ENCODE peak calls at places on chromosomes 6 and 20, in seven cellular contexts. J is epithelial cell of esophagus; D is cardiac fibroblast; K is CD8-positive, alpha-beta T cell; O is endothelial cell; G is fibroblast of mammary gland; L is B cell. T is an unnamed sample.

GRCh38 chr6:82040405-82041221 is 206.9 kb downstream of the IBTK start:
- DNase-seq in J (peak), D (peak), K (no peak), O (peak), G (peak), L (no peak), T (peak)

GRCh38 chr6:118996289-118996820 is 61.4 kb upstream of the MCM9 start:
- DNase-seq in J (no peak), D (no peak), K (no peak), O (no peak), G (no peak), L (no peak), T (no peak)

GRCh38 chr20:17841751-17842191 is 126.8 kb downstream of the SNX5 start:
- DNase-seq in J (no peak), D (peak), K (no peak), O (no peak), G (peak), L (no peak), T (peak)

GRCh38 chr6:146876271-146877151 is 277.7 kb downstream of the ADGB start:
- DNase-seq in J (peak), D (no peak), K (no peak), O (no peak), G (no peak), L (no peak), T (no peak)

GRCh38 chr6:12112540-12113189 is 100.6 kb downstream of the HIVEP1 start:
- DNase-seq in J (no peak), D (no peak), K (no peak), O (no peak), G (no peak), L (no peak), T (no peak)

GRCh38 chr20:61737812-61738443 is 327.8 kb downstream of the TAF4 start:
- DNase-seq in J (no peak), D (no peak), K (no peak), O (no peak), G (no peak), L (no peak), T (no peak)

GRCh38 chr6:28693033-28693750 is 167.5 kb downstream of the GPX5 start:
- DNase-seq in J (peak), D (peak), K (no peak), O (no peak), G (peak), L (no peak), T (peak)

GRCh38 chr20:25037288-25038102 is 20.4 kb downstream of the ACSS1 start:
- DNase-seq in J (no peak), D (no peak), K (peak), O (no peak), G (no peak), L (peak), T (no peak)

GRCh38 chr6:17193376-17193775 is 87.8 kb upstream of the RBM24 start:
- DNase-seq in J (no peak), D (no peak), K (no peak), O (no peak), G (no peak), L (no peak), T (no peak)

GRCh38 chr20:32240220-32240619 is 32.5 kb downstream of the POFUT1 start:
- DNase-seq in J (no peak), D (no peak), K (no peak), O (no peak), G (no peak), L (no peak), T (no peak)

GRCh38 chr6:169847141-169847674 is 95.8 kb downstream of the ERMARD start:
- DNase-seq in J (no peak), D (no peak), K (no peak), O (no peak), G (no peak), L (no peak), T (no peak)

GRCh38 chr6:87806635-87807034 is 104.6 kb upstream of the AKIRIN2 start:
- DNase-seq in J (no peak), D (no peak), K (no peak), O (no peak), G (peak), L (no peak), T (no peak)

GRCh38 chr20:20690676-20691476 is 21.6 kb downstream of the RALGAPA2 start:
- DNase-seq in J (no peak), D (no peak), K (no peak), O (no peak), G (peak), L (no peak), T (no peak)

GRCh38 chr6:98044168-98044567 is 761.2 kb upstream of the MMS22L start:
- DNase-seq in J (no peak), D (no peak), K (no peak), O (no peak), G (no peak), L (no peak), T (no peak)

GRCh38 chr6:34412054-34412453 is 13.8 kb downstream of the RPS10 start:
- DNase-seq in J (no peak), D (no peak), K (no peak), O (no peak), G (no peak), L (no peak), T (no peak)

GRCh38 chr20:60206259-60206658 is 248.0 kb downstream of the CDH26 start:
- DNase-seq in J (peak), D (peak), K (no peak), O (peak), G (peak), L (no peak), T (peak)

GRCh38 chr20:10376271-10377075 is 57.5 kb downstream of the MKKS start:
- DNase-seq in J (no peak), D (peak), K (no peak), O (no peak), G (peak), L (no peak), T (peak)

GRCh38 chr6:79421707-79422484 is 115.3 kb downstream of the LCA5 start:
- DNase-seq in J (peak), D (peak), K (no peak), O (no peak), G (peak), L (no peak), T (peak)

GRCh38 chr6:81938014-81938761 is 185.7 kb upstream of the TENT5A start:
- DNase-seq in J (peak), D (peak), K (no peak), O (no peak), G (peak), L (no peak), T (peak)

GRCh38 chr6:36627801-36628246 is 33.7 kb downstream of the SRSF3 start:
- DNase-seq in J (peak), D (peak), K (no peak), O (no peak), G (peak), L (no peak), T (peak)

GRCh38 chr6:25006565-25007001 is 70.8 kb upstream of the RIPOR2 start:
- DNase-seq in J (peak), D (peak), K (peak), O (peak), G (peak), L (peak), T (peak)

GRCh38 chr6:111710439-111710838 is 104.8 kb upstream of the TRAF3IP2 start:
- DNase-seq in J (no peak), D (no peak), K (no peak), O (no peak), G (no peak), L (no peak), T (no peak)

GRCh38 chr6:157597461-157598312 is 216.7 kb downstream of the ZDHHC14 start:
- DNase-seq in J (peak), D (peak), K (no peak), O (peak), G (peak), L (peak), T (peak)

GRCh38 chr20:11972478-11972877 is 54.8 kb downstream of the BTBD3 start:
- DNase-seq in J (no peak), D (no peak), K (no peak), O (no peak), G (no peak), L (no peak), T (no peak)

GRCh38 chr20:17833036-17833674 is 133.4 kb downstream of the BANF2 start:
- DNase-seq in J (peak), D (peak), K (no peak), O (no peak), G (peak), L (no peak), T (peak)

DNA sequence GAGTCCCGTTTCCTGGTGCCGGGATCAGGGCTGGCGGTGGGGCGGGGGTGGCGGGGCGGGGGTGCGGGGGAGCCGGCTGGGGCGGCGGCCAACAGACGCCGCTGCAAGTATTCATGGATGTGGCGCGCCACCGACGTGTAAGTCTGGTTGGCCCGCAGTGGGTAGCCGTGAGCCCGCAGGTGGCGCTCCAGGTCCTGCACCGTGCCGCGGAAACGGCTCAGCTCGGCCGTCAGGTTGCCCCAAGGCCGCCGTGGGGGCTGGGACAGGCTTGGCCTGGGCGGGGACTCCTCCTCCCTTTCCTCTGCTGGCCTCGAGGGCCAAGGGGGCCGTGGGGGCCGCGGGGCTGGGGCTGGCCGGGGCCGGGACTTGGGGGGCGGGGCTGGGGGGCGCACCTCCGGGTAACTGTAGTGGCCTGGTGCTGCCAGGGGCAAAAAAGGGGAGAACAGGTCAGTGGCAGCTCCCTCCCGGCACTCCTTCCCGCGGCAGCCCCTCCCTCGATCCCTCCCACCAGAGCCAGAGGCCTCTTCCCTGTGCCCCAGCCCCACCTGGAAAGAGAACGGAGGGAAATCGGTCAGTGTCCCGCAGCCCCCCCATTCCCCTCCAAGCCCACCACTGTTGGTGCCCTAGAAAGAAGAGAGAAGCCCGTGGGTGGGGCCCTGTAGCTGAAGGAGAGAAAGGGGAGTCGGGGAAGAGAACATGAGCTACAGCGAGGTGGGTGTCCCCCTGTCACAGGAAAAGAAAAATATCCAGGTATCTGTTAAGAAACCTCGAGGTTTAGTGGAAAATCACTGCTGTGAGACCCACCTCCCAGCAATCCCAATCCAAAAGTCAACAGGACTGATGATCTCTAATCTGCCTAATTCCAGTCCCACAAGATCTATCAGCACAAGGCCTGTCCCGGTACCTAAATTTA is 21.3 kb downstream of the TNXB start:
- DNase-seq in J (peak), D (peak), K (peak), O (peak), G (peak), L (peak), T (peak)
- TF ChIP-seq CTCF in J (peak), D (peak), K (peak), O (peak), G (peak), L (peak), T (peak)

GRCh38 chr20:1119128-1119505 is 715 bp downstream of the PSMF1 start:
- DNase-seq in J (peak), D (no peak), K (no peak), O (no peak), G (no peak), L (no peak), T (no peak)

GRCh38 chr20:1119524-1119923 is 1.1 kb downstream of the PSMF1 start:
- DNase-seq in J (no peak), D (no peak), K (no peak), O (no peak), G (no peak), L (no peak), T (no peak)

GRCh38 chr20:1121439-1121838 is 3.0 kb downstream of the PSMF1 start:
- DNase-seq in J (no peak), D (no peak), K (no peak), O (no peak), G (no peak), L (no peak), T (no peak)

GRCh38 chr20:1118004-1118335 is 432 bp upstream of the PSMF1 start:
- DNase-seq in J (no peak), D (no peak), K (no peak), O (no peak), G (no peak), L (no peak), T (no peak)

DNA sequence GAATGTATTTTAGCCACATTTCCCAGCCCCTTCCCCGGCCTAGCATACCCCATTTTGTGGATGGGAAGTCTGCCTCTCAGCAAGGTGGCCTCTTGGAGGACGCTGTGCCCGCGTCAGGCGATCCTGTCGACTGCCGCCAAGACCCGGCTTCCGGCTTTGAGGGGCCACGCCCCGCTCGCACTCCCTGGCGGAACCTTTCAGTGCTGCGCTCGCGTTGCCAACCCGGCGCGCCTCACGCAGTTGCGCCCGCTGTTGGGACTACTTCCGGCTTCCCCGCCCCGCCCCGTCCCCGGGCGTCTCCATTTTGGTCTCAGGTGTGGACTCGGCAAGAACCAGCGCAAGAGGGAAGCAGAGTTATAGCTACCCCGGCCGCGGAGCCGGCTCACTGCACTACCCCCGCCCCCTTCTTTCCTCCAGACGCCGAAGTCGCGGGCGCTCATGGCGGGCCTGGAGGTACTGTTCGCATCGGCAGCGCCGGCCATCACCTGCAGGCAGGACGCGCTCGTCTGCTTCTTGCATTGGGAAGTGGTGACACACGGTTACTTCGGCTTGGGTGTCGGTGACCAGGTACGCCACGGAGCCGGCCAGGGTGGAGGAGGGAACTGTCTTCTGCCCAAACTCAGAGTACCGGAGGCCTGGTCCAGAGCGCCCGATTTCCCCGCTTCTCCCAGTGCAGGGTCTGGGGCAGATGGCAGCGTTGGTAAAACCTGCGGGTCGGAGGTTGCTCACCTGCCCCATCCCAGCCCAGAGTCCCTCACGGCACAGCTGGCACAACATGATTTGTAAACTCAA is at the start of gene PSMF1:
- DNase-seq in J (peak), D (peak), K (peak), O (peak), G (peak), L (peak), T (peak)
- TF ChIP-seq CTCF in J (no peak), D (no peak), K (no peak), O (no peak), G (no peak), L (no peak), T (no peak)

GRCh38 chr6:3868544-3868943 is 19.4 kb downstream of the FAM50B start:
- DNase-seq in J (no peak), D (no peak), K (no peak), O (no peak), G (peak), L (no peak), T (peak)
- TF ChIP-seq CTCF in J (no peak), D (no peak), K (no peak), O (no peak), G (no peak), L (no peak), T (peak)

GRCh38 chr6:46059608-46060007 is 43.9 kb upstream of the CLIC5 start:
- DNase-seq in J (no peak), D (peak), K (no peak), O (no peak), G (no peak), L (no peak), T (no peak)
- TF ChIP-seq CTCF in J (no peak), D (no peak), K (no peak), O (no peak), G (no peak), L (no peak), T (no peak)

GRCh38 chr6:5747379-5747778 is 259.3 kb downstream of the NRN1 start:
- DNase-seq in J (no peak), D (no peak), K (no peak), O (no peak), G (no peak), L (peak), T (no peak)

GRCh38 chr6:5749016-5749665 is 257.6 kb downstream of the NRN1 start:
- DNase-seq in J (no peak), D (no peak), K (no peak), O (no peak), G (no peak), L (no peak), T (no peak)

GRCh38 chr6:5744497-5744896 is 262.2 kb downstream of the NRN1 start:
- DNase-seq in J (no peak), D (no peak), K (no peak), O (no peak), G (no peak), L (peak), T (no peak)

GRCh38 chr6:5745081-5745480 is 261.6 kb downstream of the NRN1 start:
- DNase-seq in J (no peak), D (no peak), K (no peak), O (no peak), G (no peak), L (peak), T (no peak)

GRCh38 chr6:5746392-5747140 is 260.2 kb downstream of the NRN1 start:
- DNase-seq in J (peak), D (no peak), K (no peak), O (peak), G (no peak), L (no peak), T (peak)
- TF ChIP-seq CTCF in J (peak), D (no peak), K (no peak), O (no peak), G (no peak), L (no peak), T (peak)

GRCh38 chr6:109397020-109397419 is 14.8 kb upstream of the CD164 start:
- DNase-seq in J (peak), D (peak), K (no peak), O (no peak), G (peak), L (no peak), T (peak)
- TF ChIP-seq CTCF in J (peak), D (peak), K (no peak), O (no peak), G (peak), L (no peak), T (peak)

DNA sequence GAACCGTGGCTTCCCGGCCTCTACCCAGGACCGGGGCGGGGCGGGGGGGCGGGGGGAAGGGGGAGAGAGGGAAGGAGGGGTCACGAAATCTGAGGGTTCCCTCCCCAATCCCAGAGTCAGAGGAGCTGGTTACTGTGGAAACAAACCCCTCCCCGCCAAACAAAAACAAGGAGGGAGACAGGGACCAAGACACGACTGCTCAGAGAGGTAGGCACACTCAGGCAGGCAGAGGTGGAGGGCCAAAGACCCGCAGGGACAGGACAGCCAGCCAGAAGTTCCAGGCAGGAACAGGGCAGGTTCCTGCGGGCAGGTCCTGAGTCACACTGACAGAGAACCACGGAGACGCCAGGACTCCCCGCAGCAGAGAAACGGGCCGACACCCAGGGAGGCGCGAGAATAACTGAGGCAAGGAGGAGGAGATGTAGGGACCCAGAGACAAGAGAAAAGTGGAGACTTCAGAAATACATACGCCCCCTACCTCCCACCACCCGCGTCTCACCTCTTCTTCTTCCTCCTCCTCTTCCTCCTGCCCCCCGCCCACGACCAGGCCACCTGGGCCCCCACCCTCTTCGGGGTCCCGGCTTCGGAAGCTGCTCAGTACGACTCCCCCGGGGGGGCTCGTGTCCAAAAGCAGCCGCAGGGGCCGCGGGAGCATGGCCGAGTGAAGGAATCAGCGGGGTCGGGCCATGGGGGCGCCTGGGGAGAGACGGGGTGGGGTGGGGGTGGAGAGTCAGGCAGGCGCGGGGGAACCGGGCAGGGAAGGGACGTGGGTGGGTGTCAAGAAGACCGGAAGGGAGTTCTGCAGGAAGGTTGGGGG is 578 bp downstream of the RGL2 start:
- DNase-seq in J (peak), D (peak), K (peak), O (peak), G (peak), L (peak), T (peak)
- TF ChIP-seq CTCF in J (no peak), D (no peak), K (no peak), O (peak), G (no peak), L (peak), T (peak)

GRCh38 chr6:160030103-160030502 is 61.2 kb downstream of the IGF2R start:
- DNase-seq in J (peak), D (peak), K (no peak), O (no peak), G (peak), L (no peak), T (peak)
- TF ChIP-seq CTCF in J (no peak), D (no peak), K (no peak), O (no peak), G (peak), L (no peak), T (no peak)

GRCh38 chr6:129195666-129196065 is 312.7 kb downstream of the LAMA2 start:
- DNase-seq in J (no peak), D (no peak), K (no peak), O (no peak), G (no peak), L (no peak), T (peak)
- TF ChIP-seq CTCF in J (no peak), D (no peak), K (no peak), O (no peak), G (no peak), L (no peak), T (peak)

T was measured in AG10803.